ENCODE peak calls at places on chromosomes 7 and 10, in five cellular contexts. Z is stimulated activated CD8-positive, alpha-beta memory T cell treated with anti-CD3 and anti-CD28 coated beads, Interleukin-15, amount 100 ng/mL, for 24 hours; F is brain microvascular endothelial cell; A is SW 1271; R is T-helper 1 cell. S is an unnamed sample.

GRCh38 chr10:3926268-3926667 is 141.3 kb upstream of the KLF6 start:
- DNase-seq in Z (no peak), F (peak), A (no peak), R (no peak), S (no peak)

GRCh38 chr10:125162181-125162906 is 2.0 kb upstream of the CTBP2 start:
- DNase-seq in Z (no peak), F (no peak), A (no peak), R (no peak), S (no peak)

GRCh38 chr10:64430690-64431323 is 909.6 kb downstream of the REEP3 start:
- DNase-seq in Z (no peak), F (peak), A (no peak), R (no peak), S (no peak)

GRCh38 chr7:121099572-121099971 is 111.1 kb downstream of the CPED1 start:
- DNase-seq in Z (no peak), F (no peak), A (no peak), R (no peak), S (no peak)

GRCh38 chr7:30245913-30246312 is 38.5 kb upstream of the ZNRF2 start:
- DNase-seq in Z (no peak), F (no peak), A (no peak), R (no peak), S (no peak)

GRCh38 chr7:77771901-77772300 is 26.3 kb downstream of the TMEM60 start:
- DNase-seq in Z (no peak), F (no peak), A (no peak), R (no peak), S (no peak)

GRCh38 chr10:21989453-21990154 is 13.9 kb downstream of the DNAJC1 start:
- DNase-seq in Z (no peak), F (peak), A (no peak), R (no peak), S (no peak)

GRCh38 chr7:72032934-72033333 is 379.2 kb downstream of the CALN1 start:
- DNase-seq in Z (no peak), F (no peak), A (no peak), R (no peak), S (no peak)

S was measured in T-helper 17 cell.